ENCODE peak calls at places on chromosomes 11 and 22, in eight cellular contexts. R, X, Q, M, L, C, H and D are unnamed samples.
A peak's percentile ranks its signal among the peaks of the same experiment; 100 is the strongest.

GRCh38 chr11:110349109-110349996 is 52.9 kb upstream of the RDX start:
- DNase-seq in R (no peak), X (no peak), Q (no peak), M (no peak), L (peak; percentile 77), C (no peak), H (no peak), D (no peak)

GRCh38 chr11:91104237-91104636 is 881.4 kb upstream of the CHORDC1 start:
- DNase-seq in R (no peak), X (no peak), Q (no peak), M (no peak), L (no peak), C (peak; percentile 61), H (no peak), D (peak; percentile 44)

GRCh38 chr22:41925783-41926460 is 684 bp downstream of the TNFRSF13C start:
- DNase-seq in R (no peak), X (peak; percentile 27), Q (no peak), M (peak; percentile 75), L (peak; percentile 87), C (peak; percentile 45), H (no peak), D (peak; percentile 32)

GRCh38 chr11:62573592-62574362 is at the start of gene EEF1G:
- DNase-seq in R (peak; percentile 99), X (peak; percentile 99), Q (peak; percentile 98), M (peak; percentile 98), L (peak; percentile 97), C (peak; percentile 100), H (peak; percentile 93), D (peak; percentile 100)

GRCh38 chr11:113591122-113591521 is 115.0 kb downstream of the TMPRSS5 start:
- DNase-seq in R (no peak), X (no peak), Q (no peak), M (no peak), L (no peak), C (no peak), H (no peak), D (no peak)

GRCh38 chr22:46655861-46656608 is 35.8 kb downstream of the GRAMD4 start:
- DNase-seq in R (no peak), X (no peak), Q (no peak), M (no peak), L (no peak), C (no peak), H (no peak), D (no peak)

GRCh38 chr11:28153586-28153985 is 45.4 kb downstream of the METTL15 start:
- DNase-seq in R (no peak), X (no peak), Q (no peak), M (no peak), L (no peak), C (no peak), H (no peak), D (no peak)

GRCh38 chr11:119316017-119316728 is 757 bp downstream of the MCAM start:
- DNase-seq in R (peak; percentile 46), X (no peak), Q (peak; percentile 82), M (peak; percentile 59), L (no peak), C (no peak), H (no peak), D (no peak)

GRCh38 chr11:17585911-17586695 is 39.0 kb downstream of the OTOG start:
- DNase-seq in R (no peak), X (no peak), Q (no peak), M (no peak), L (peak; percentile 17), C (no peak), H (no peak), D (no peak)

GRCh38 chr11:68463714-68464113 is 3.2 kb downstream of the PPP6R3 start:
- DNase-seq in R (no peak), X (no peak), Q (no peak), M (no peak), L (no peak), C (no peak), H (no peak), D (no peak)

GRCh38 chr11:3840289-3840869 is 380 bp downstream of the RHOG start:
- DNase-seq in R (no peak), X (no peak), Q (peak; percentile 79), M (no peak), L (no peak), C (no peak), H (no peak), D (no peak)

GRCh38 chr11:107561688-107562087 is 3.8 kb downstream of the ALKBH8 start:
- DNase-seq in R (no peak), X (no peak), Q (no peak), M (no peak), L (no peak), C (peak; percentile 64), H (no peak), D (peak; percentile 90)

GRCh38 chr11:62546244-62546936 is at the start of gene AHNAK:
- DNase-seq in R (peak; percentile 71), X (peak; percentile 24), Q (no peak), M (peak; percentile 88), L (peak; percentile 75), C (peak; percentile 63), H (no peak), D (no peak)

GRCh38 chr11:45847908-45848316 is 637 bp downstream of the CRY2 start:
- DNase-seq in R (peak; percentile 55), X (peak; percentile 36), Q (peak; percentile 37), M (peak; percentile 47), L (no peak), C (peak; percentile 64), H (peak; percentile 2), D (peak; percentile 57)

GRCh38 chr11:70611890-70612289 is 213.6 kb downstream of the CTTN start:
- DNase-seq in R (no peak), X (no peak), Q (no peak), M (no peak), L (no peak), C (no peak), H (no peak), D (no peak)

GRCh38 chr11:20127671-20128527 is 32.4 kb downstream of the DBX1 start:
- DNase-seq in R (peak; percentile 54), X (peak; percentile 47), Q (peak; percentile 71), M (peak; percentile 73), L (peak; percentile 82), C (peak; percentile 81), H (peak; percentile 57), D (peak; percentile 64)

GRCh38 chr11:79078999-79079398 is 361.8 kb downstream of the TENM4 start:
- DNase-seq in R (no peak), X (no peak), Q (no peak), M (no peak), L (no peak), C (no peak), H (no peak), D (no peak)

GRCh38 chr11:17939542-17939941 is 73.3 kb downstream of the SERGEF start:
- DNase-seq in R (no peak), X (no peak), Q (no peak), M (no peak), L (no peak), C (no peak), H (no peak), D (no peak)

GRCh38 chr11:47797633-47798032 is 30.5 kb upstream of the FNBP4 start:
- DNase-seq in R (no peak), X (no peak), Q (no peak), M (no peak), L (no peak), C (peak; percentile 41), H (no peak), D (peak; percentile 86)

GRCh38 chr11:70278994-70279393 is 8.5 kb downstream of the PPFIA1 start:
- DNase-seq in R (no peak), X (no peak), Q (no peak), M (no peak), L (no peak), C (no peak), H (no peak), D (no peak)

GRCh38 chr11:1310772-1311468 is 1.5 kb upstream of the TOLLIP start:
- DNase-seq in R (no peak), X (no peak), Q (no peak), M (no peak), L (peak; percentile 75), C (no peak), H (no peak), D (no peak)

GRCh38 chr11:119791701-119792151 is 62.7 kb upstream of the NECTIN1 start:
- DNase-seq in R (no peak), X (no peak), Q (no peak), M (no peak), L (no peak), C (peak; percentile 7), H (no peak), D (peak; percentile 84)

GRCh38 chr11:11860103-11860979 is 18.6 kb downstream of the USP47 start:
- DNase-seq in R (no peak), X (no peak), Q (no peak), M (no peak), L (no peak), C (peak; percentile 61), H (no peak), D (peak; percentile 61)

GRCh38 chr11:69297926-69298777 is 4.2 kb downstream of the MYEOV start:
- DNase-seq in R (no peak), X (no peak), Q (no peak), M (peak; percentile 84), L (peak; percentile 49), C (peak; percentile 73), H (no peak), D (peak; percentile 92)

GRCh38 chr11:116976941-116977570 is 121.2 kb downstream of the SIK3 start:
- DNase-seq in R (no peak), X (no peak), Q (no peak), M (no peak), L (no peak), C (peak; percentile 44), H (no peak), D (peak; percentile 29)

GRCh38 chr22:38946771-38947170 is 10.6 kb upstream of the APOBEC3A start:
- DNase-seq in R (no peak), X (no peak), Q (no peak), M (no peak), L (peak; percentile 15), C (no peak), H (no peak), D (no peak)

GRCh38 chr22:46625843-46626349 is 5.7 kb downstream of the GRAMD4 start:
- DNase-seq in R (no peak), X (no peak), Q (no peak), M (no peak), L (no peak), C (no peak), H (no peak), D (no peak)